ENCODE peak calls at places on chromosomes 16 and 17, in six cellular contexts. P is H1, E is trophoblast cell, C is MM.1S, Y is K562, N is PC-3. X is an unnamed sample.

GRCh38 chr16:81036751-81037350 is 1.2 kb downstream of the ATMIN start:
- DNase-seq in N (peak; percentile 28), P (no peak), E (peak; percentile 73), C (no peak), Y (no peak), X (no peak)

GRCh38 chr16:5428932-5429331 is 331.3 kb upstream of the EEF2KMT start:
- DNase-seq in C (no peak), Y (no peak), P (peak; percentile 68), N (peak; percentile 3), E (no peak), X (no peak)

GRCh38 chr16:85778873-85779272 is 20.5 kb downstream of the EMC8 start:
- DNase-seq in Y (no peak), P (no peak), N (no peak), C (no peak), E (no peak), X (no peak)

GRCh38 chr17:31413081-31413799 is 21.8 kb downstream of the RAB11FIP4 start:
- DNase-seq in E (no peak), C (no peak), P (no peak), Y (no peak), N (no peak), X (no peak)

GRCh38 chr16:74769791-74770190 is 4.8 kb downstream of the FA2H start:
- DNase-seq in N (no peak), E (no peak), Y (no peak), C (no peak), P (no peak), X (no peak)

GRCh38 chr17:20284575-20284974 is 182.8 kb downstream of the LGALS9B start:
- DNase-seq in Y (no peak), N (no peak), C (no peak), P (no peak), E (no peak), X (no peak)

GRCh38 chr16:77385481-77385880 is 49.4 kb downstream of the ADAMTS18 start:
- DNase-seq in C (no peak), E (no peak), Y (no peak), P (no peak), N (no peak), X (no peak)

GRCh38 chr17:4233668-4234258 is 30.0 kb downstream of the ANKFY1 start:
- DNase-seq in N (no peak), E (no peak), C (no peak), Y (no peak), P (no peak), X (no peak)

GRCh38 chr16:87445486-87445885 is 47.3 kb downstream of the ZCCHC14 start:
- DNase-seq in E (no peak), N (no peak), C (no peak), P (no peak), Y (no peak), X (no peak)

GRCh38 chr16:30896203-30896889 is at the start of gene CTF1:
- DNase-seq in E (peak; percentile 69), C (no peak), P (peak; percentile 89), N (peak; percentile 53), Y (peak; percentile 86), X (no peak)

GRCh38 chr17:6163632-6164319 is 93.6 kb downstream of the WSCD1 start:
- DNase-seq in Y (no peak), N (peak; percentile 88), P (no peak), C (no peak), E (no peak), X (no peak)

GRCh38 chr16:55821210-55821609 is 11.7 kb downstream of the CES1 start:
- DNase-seq in E (no peak), C (no peak), P (no peak), Y (no peak), N (no peak), X (no peak)

GRCh38 chr16:56988161-56988947 is 1.0 kb upstream of the NLRC5 start:
- DNase-seq in N (no peak), P (no peak), E (no peak), C (no peak), Y (no peak), X (no peak)

GRCh38 chr16:52498640-52499039 is 48.3 kb downstream of the TOX3 start:
- DNase-seq in E (no peak), Y (no peak), C (no peak), P (no peak), N (no peak), X (no peak)

GRCh38 chr17:10756604-10757003 is 26.8 kb upstream of the TMEM220 start:
- DNase-seq in P (no peak), Y (no peak), E (no peak), N (no peak), C (no peak), X (no peak)

GRCh38 chr17:39670746-39671145 is 2.5 kb downstream of the PNMT start:
- DNase-seq in P (no peak), N (no peak), E (no peak), Y (no peak), C (no peak), X (no peak)

GRCh38 chr17:46031920-46032319 is 32.9 kb downstream of the STH start:
- DNase-seq in C (no peak), P (no peak), E (no peak), N (no peak), Y (no peak), X (no peak)

GRCh38 chr17:12859520-12859919 is 70.2 kb downstream of the ARHGAP44 start:
- DNase-seq in N (no peak), Y (no peak), C (no peak), E (no peak), P (no peak), X (no peak)

GRCh38 chr16:67723940-67724339 is 4.8 kb upstream of the GFOD2 start:
- DNase-seq in C (no peak), E (no peak), N (no peak), P (no peak), Y (no peak), X (no peak)

GRCh38 chr16:81195907-81196534 is 42.5 kb upstream of the BCO1 start:
- DNase-seq in C (no peak), N (no peak), Y (no peak), E (no peak), P (no peak), X (no peak)

GRCh38 chr17:17205368-17206148 is 575 bp downstream of the PLD6 start:
- DNase-seq in Y (peak; percentile 67), E (peak; percentile 84), C (peak; percentile 84), N (peak; percentile 71), P (no peak), X (peak; percentile 62)

GRCh38 chr17:75619506-75620431 is 13.5 kb upstream of the SMIM5 start:
- DNase-seq in C (peak; percentile 30), E (peak; percentile 35), P (peak; percentile 96), N (peak; percentile 52), Y (peak; percentile 81), X (peak; percentile 37)

GRCh38 chr16:17270683-17271109 is 200.1 kb downstream of the XYLT1 start:
- DNase-seq in P (no peak), Y (no peak), E (no peak), C (no peak), N (no peak), X (no peak)

GRCh38 chr17:47618416-47618815 is 31.3 kb upstream of the KPNB1 start:
- DNase-seq in E (peak; percentile 5), P (no peak), Y (peak; percentile 21), C (peak; percentile 42), N (peak; percentile 61), X (no peak)

GRCh38 chr17:76995352-76996105 is 127.3 kb downstream of the MGAT5B start:
- DNase-seq in C (no peak), N (no peak), Y (no peak), P (no peak), E (no peak), X (no peak)

GRCh38 chr16:13269905-13270528 is 368.6 kb downstream of the SHISA9 start:
- DNase-seq in N (no peak), P (no peak), C (no peak), Y (no peak), E (no peak), X (no peak)

GRCh38 chr16:13264749-13265552 is 363.6 kb downstream of the SHISA9 start:
- DNase-seq in N (no peak), P (no peak), Y (no peak), C (no peak), E (no peak), X (no peak)

GRCh38 chr16:13270602-13271001 is 369.2 kb downstream of the SHISA9 start:
- DNase-seq in Y (no peak), C (no peak), P (no peak), N (no peak), E (no peak), X (no peak)

GRCh38 chr16:13269359-13269758 is 368.0 kb downstream of the SHISA9 start:
- DNase-seq in E (no peak), N (no peak), P (no peak), C (no peak), Y (no peak), X (no peak)
- H3K4me2 ChIP-seq in E (no peak overlapping the region), N (no peak overlapping the region), P (no peak overlapping the region), C (no peak overlapping the region), Y (no peak overlapping the region), X (no peak overlapping the region)

GRCh38 chr16:89105599-89106151 is 12.0 kb downstream of the ACSF3 start:
- DNase-seq in N (no peak), E (peak; percentile 6), P (no peak), C (no peak), Y (no peak), X (no peak)

GRCh38 chr16:89104930-89105571 is 11.4 kb downstream of the ACSF3 start:
- DNase-seq in E (no peak), N (no peak), C (no peak), P (no peak), Y (no peak), X (no peak)

GRCh38 chr16:89108412-89108811 is 14.8 kb downstream of the ACSF3 start:
- DNase-seq in E (no peak), N (no peak), Y (no peak), P (no peak), C (no peak), X (no peak)

GRCh38 chr16:89106533-89107208 is 13.0 kb downstream of the ACSF3 start:
- DNase-seq in N (no peak), E (no peak), Y (no peak), C (no peak), P (no peak), X (no peak)

DNA sequence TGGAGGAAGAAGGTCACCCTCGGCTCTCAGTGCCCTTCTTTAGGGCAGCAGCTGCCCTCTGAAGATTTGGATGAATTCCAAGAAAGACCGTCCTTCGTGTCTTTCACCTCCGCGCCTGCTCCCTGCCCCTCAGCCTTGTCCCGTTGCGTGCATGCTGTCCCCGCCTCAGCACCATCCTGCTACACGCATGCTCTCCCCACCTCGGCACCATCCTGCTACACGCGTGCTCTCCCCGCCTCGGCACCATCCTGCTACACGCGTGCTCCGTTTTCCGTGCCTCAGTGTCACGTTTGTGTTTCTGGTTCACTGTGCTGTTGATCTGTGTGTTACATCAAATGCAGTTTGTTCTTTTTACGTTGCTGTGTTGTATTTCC is 13.5 kb downstream of the ACSF3 start:
- DNase-seq in E (no peak), Y (no peak), C (no peak), N (no peak), P (no peak), X (no peak)
- H3K9ac ChIP-seq in E (no peak overlapping the region), Y (no peak overlapping the region), C (no peak overlapping the region), N (no peak overlapping the region), P (no peak overlapping the region), X (no peak overlapping the region)

GRCh38 chr16:66364117-66364958 is 2.2 kb upstream of the CDH5 start:
- DNase-seq in E (peak; percentile 23), C (no peak), N (peak; percentile 53), Y (no peak), P (no peak), X (no peak)
- H3K4me2 ChIP-seq in E (no peak overlapping the region), C (no peak overlapping the region), N (peak overlapping the region; percentile 54), Y (no peak overlapping the region), P (no peak overlapping the region), X (no peak overlapping the region)

GRCh38 chr16:46883690-46884512 is at the start of gene GPT2:
- DNase-seq in Y (peak; percentile 92), E (peak; percentile 99), N (peak; percentile 95), C (peak; percentile 97), P (peak; percentile 97), X (peak; percentile 22)
- H3K9ac ChIP-seq in Y (peak within 1 kb of the TSS; percentile 94), E (peak within 1 kb of the TSS; percentile 77), N (peak within 1 kb of the TSS; percentile 70), C (peak within 1 kb of the TSS; percentile 75), P (peak within 1 kb of the TSS; percentile 86), X (no peak within 1 kb of the TSS)